ENCODE peak calls at places on chromosome 7, in five cellular contexts. F, U, D, A and W are unnamed samples. For H3K9me3, the result is how much of the 10 kb centered on the place peaks cover.

GRCh38 chr7:22561895-22562593 is 62.1 kb upstream of the STEAP1B start:
- DNase-seq in U (no peak), F (no peak), D (no peak), A (peak), W (no peak)

GRCh38 chr7:791481-791880 is 40.8 kb upstream of the SUN1 start:
- DNase-seq in U (no peak), F (no peak), D (no peak), A (no peak), W (no peak)

GRCh38 chr7:22802426-22802825 is 20.2 kb downstream of the TOMM7 start:
- DNase-seq in D (no peak), F (no peak), U (no peak), A (no peak), W (no peak)

GRCh38 chr7:92797693-92798092 is 38.7 kb downstream of the CDK6 start:
- DNase-seq in D (no peak), A (no peak), U (no peak), F (no peak), W (no peak)

GRCh38 chr7:74292757-74293576 is 3.8 kb downstream of the CLIP2 start:
- DNase-seq in U (no peak), D (no peak), F (no peak), A (no peak), W (no peak)

GRCh38 chr7:76358053-76358477 is 726 bp downstream of the YWHAG start:
- DNase-seq in A (peak), U (peak), D (peak), F (peak), W (peak)

GRCh38 chr7:120856621-120857352 is 1.2 kb downstream of the TSPAN12 start:
- DNase-seq in D (no peak), A (peak), F (peak), U (peak), W (no peak)

GRCh38 chr7:69762821-69763352 is 164.6 kb downstream of the AUTS2 start:
- DNase-seq in U (no peak), A (no peak), D (no peak), F (no peak), W (no peak)

GRCh38 chr7:85529831-85530230 is 343.0 kb upstream of the SEMA3D start:
- DNase-seq in F (no peak), A (no peak), D (no peak), U (no peak), W (no peak)

GRCh38 chr7:119256446-119257131 is 1016.4 kb upstream of the KCND2 start:
- DNase-seq in F (no peak), D (no peak), U (no peak), A (no peak), W (no peak)

GRCh38 chr7:1694551-1694950 is 24.5 kb downstream of the ELFN1 start:
- DNase-seq in A (no peak), D (no peak), F (peak), U (peak), W (no peak)

GRCh38 chr7:7898155-7898554 is 70.4 kb upstream of the GLCCI1 start:
- DNase-seq in A (no peak), U (no peak), D (no peak), F (no peak), W (no peak)

GRCh38 chr7:81402227-81402626 is 367.6 kb downstream of the HGF start:
- DNase-seq in D (no peak), F (no peak), U (no peak), A (no peak), W (no peak)

GRCh38 chr7:75623390-75624133 is 115.2 kb downstream of the HIP1 start:
- DNase-seq in F (no peak), A (peak), U (no peak), D (no peak), W (no peak)

GRCh38 chr7:51053194-51053925 is 263.2 kb downstream of the COBL start:
- DNase-seq in A (no peak), U (no peak), D (no peak), F (no peak), W (no peak)

GRCh38 chr7:7920481-7920880 is 48.1 kb upstream of the GLCCI1 start:
- DNase-seq in U (no peak), A (no peak), D (no peak), F (no peak), W (no peak)

GRCh38 chr7:23106491-23106800 is 861 bp downstream of the KLHL7 start:
- DNase-seq in F (no peak), A (no peak), D (peak), U (no peak), W (no peak)

GRCh38 chr7:1979591-1980560 is 252.9 kb downstream of the MAD1L1 start:
- DNase-seq in A (no peak), U (peak), D (no peak), F (peak), W (no peak)

GRCh38 chr7:142587578-142588191 is 161.6 kb upstream of the PRSS1 start:
- DNase-seq in D (no peak), U (no peak), F (no peak), A (no peak), W (no peak)

GRCh38 chr7:102287465-102288146 is 938 bp downstream of the SH2B2 start:
- DNase-seq in D (no peak), A (no peak), F (peak), U (peak), W (no peak)

GRCh38 chr7:133984023-133984422 is 143.1 kb upstream of the LRGUK start:
- DNase-seq in U (no peak), F (no peak), A (no peak), D (no peak), W (no peak)

GRCh38 chr7:38448076-38448475 is 174.6 kb upstream of the TARP start:
- DNase-seq in U (no peak), D (no peak), A (no peak), F (no peak), W (no peak)

GRCh38 chr7:34135924-34136323 is 230.6 kb downstream of the BMPER start:
- DNase-seq in F (no peak), U (peak), A (no peak), D (no peak), W (no peak)

GRCh38 chr7:74153736-74154135 is 20.4 kb upstream of the EIF4H start:
- DNase-seq in A (no peak), U (no peak), D (no peak), F (no peak), W (no peak)

GRCh38 chr7:2461268-2462026 is 14.8 kb downstream of the GRIFIN start:
- DNase-seq in A (no peak), D (no peak), F (no peak), U (no peak), W (no peak)

GRCh38 chr7:151427705-151428392 is 12.1 kb downstream of the CRYGN start:
- DNase-seq in U (no peak), A (no peak), F (no peak), D (no peak), W (no peak)

GRCh38 chr7:107949443-107949935 is 53.5 kb downstream of the LAMB1 start:
- DNase-seq in D (no peak), A (no peak), U (no peak), F (no peak), W (no peak)

GRCh38 chr7:139588632-139589031 is 65.1 kb downstream of the CLEC2L start:
- DNase-seq in D (no peak), A (no peak), F (peak), U (no peak), W (no peak)

GRCh38 chr7:41438919-41439882 is 263.7 kb downstream of the INHBA start:
- DNase-seq in A (no peak), F (no peak), D (no peak), U (no peak), W (no peak)

GRCh38 chr7:121195859-121196588 is 132.8 kb upstream of the WNT16 start:
- DNase-seq in A (no peak), F (no peak), D (no peak), U (no peak), W (no peak)

GRCh38 chr7:151769189-151769821 is 107.6 kb downstream of the PRKAG2 start:
- DNase-seq in U (peak), D (no peak), A (no peak), F (peak), W (no peak)

GRCh38 chr7:149071641-149072437 is 18.7 kb downstream of the ZNF786 start:
- DNase-seq in D (no peak), A (peak), U (peak), F (peak), W (peak)

GRCh38 chr7:2719007-2719406 is 31.0 kb downstream of the AMZ1 start:
- DNase-seq in D (no peak), A (no peak), F (peak), U (no peak), W (peak)

GRCh38 chr7:29500719-29501118 is 62.9 kb upstream of the PRR15 start:
- DNase-seq in A (no peak), D (no peak), F (no peak), U (no peak), W (no peak)

GRCh38 chr7:109963741-109964140 is 1127.2 kb upstream of the LRRN3 start:
- DNase-seq in A (no peak), U (no peak), D (no peak), F (no peak), W (no peak)

GRCh38 chr7:43392638-43393037 is 190.3 kb upstream of the STK17A start:
- DNase-seq in D (no peak), U (no peak), F (no peak), A (no peak), W (no peak)

GRCh38 chr7:103445228-103446020 is 583 bp downstream of the SLC26A5 start:
- DNase-seq in A (no peak), U (no peak), D (no peak), F (no peak), W (no peak)

GRCh38 chr7:139560678-139561077 is 37.2 kb downstream of the CLEC2L start:
- DNase-seq in U (no peak), F (peak), A (no peak), D (no peak), W (no peak)

DNA sequence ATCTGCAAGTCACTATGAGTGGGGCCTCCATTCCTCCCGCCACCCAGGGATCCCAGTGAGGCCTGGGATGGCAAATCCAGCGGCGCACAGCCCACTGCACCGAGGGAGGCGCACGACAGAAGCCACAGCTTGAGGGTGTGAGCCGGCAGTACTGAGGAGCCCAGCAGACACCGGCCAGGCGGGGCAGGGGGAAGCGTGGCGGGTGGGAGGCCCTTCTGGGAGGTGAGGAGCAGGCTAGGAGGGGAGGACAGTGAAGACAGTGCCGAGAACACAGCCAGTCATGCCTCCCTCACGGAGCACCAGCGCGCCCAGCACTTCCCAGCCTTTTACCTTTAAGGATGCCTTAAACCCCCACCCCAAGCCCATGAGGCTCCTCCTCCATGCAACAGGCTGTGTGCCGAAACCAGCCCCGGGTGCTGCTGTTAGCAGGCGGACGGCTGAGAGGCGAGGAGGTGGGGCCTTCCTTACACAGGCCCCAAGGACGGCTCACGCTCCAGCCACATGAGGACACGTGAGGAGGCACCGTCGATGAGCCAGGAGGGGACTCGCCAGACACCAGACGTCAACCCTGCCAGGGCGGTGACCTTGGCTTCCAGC is 258.5 kb downstream of the PTPRN2 start:
- DNase-seq in A (no peak), F (peak), D (no peak), U (no peak), W (no peak)
- H3K9me3 ChIP-seq in A (under half), F (under half), D (under half), U (under half), W (under half)

DNA sequence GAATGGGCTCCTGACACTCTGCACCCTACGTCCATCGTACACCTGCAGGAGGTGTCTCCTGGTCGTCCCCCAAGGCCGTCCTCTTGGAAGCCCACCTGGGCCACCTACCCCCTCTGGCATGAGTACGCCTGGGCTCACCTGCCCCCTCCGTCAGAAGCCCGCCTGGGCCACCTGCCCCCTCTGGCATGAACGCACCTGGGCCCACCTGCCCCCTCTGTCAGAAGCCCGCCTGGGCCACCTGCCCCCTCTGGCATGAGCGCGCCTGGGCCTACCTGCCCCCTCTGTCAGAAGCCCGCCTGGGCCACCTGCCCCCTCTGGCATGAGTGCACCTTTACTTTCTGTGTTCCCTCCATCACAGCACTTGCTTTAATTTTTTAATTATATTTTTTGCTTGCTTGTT is 401.2 kb downstream of the PTPRN2 start:
- DNase-seq in F (no peak), D (no peak), A (no peak), U (no peak), W (no peak)
- H3K9me3 ChIP-seq in F (under half), D (under half), A (under half), U (under half), W (under half)

GRCh38 chr7:158003441-158004122 is 584.0 kb downstream of the PTPRN2 start:
- DNase-seq in D (no peak), U (no peak), A (no peak), F (peak), W (no peak)
- H3K9me3 ChIP-seq in D (under half), U (under half), A (under half), F (under half), W (under half)

DNA sequence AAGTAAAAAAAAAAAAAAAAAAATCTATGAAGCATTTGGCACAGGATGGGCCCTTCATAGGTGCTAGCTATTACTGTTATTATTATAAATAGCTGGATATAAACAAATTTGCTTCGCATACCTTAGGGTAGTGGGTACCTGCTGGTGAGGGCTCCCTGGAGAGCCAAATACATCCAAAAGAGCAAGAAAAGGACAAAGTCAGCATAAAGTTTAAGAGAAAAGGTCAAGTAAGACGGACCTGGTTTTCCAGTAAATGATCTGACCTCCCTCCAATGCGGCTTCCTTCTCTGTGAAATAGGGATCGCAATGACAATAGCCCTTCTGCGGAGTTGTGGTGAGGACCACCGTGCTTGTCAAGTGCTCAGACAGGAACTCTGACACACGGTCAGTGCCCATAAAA is 214.5 kb downstream of the SNX10 start:
- DNase-seq in D (no peak), A (no peak), U (no peak), F (no peak), W (no peak)
- H3K9me3 ChIP-seq in D (under half), A (under half), U (under half), F (under half), W (under half)

GRCh38 chr7:158035343-158035742 is 552.3 kb downstream of the PTPRN2 start:
- DNase-seq in U (no peak), D (no peak), A (no peak), F (no peak), W (no peak)
- H3K9me3 ChIP-seq in U (under half), D (under half), A (under half), F (under half), W (under half)

GRCh38 chr7:97017197-97018125 is 7.2 kb downstream of the DLX5 start:
- DNase-seq in F (no peak), A (no peak), U (no peak), D (no peak), W (no peak)

GRCh38 chr7:97015279-97015678 is 9.4 kb downstream of the DLX5 start:
- DNase-seq in F (no peak), D (no peak), A (no peak), U (no peak), W (no peak)

GRCh38 chr7:97015787-97016391 is 8.7 kb downstream of the DLX5 start:
- DNase-seq in D (no peak), F (no peak), A (no peak), U (no peak), W (no peak)

GRCh38 chr7:97018126-97018601 is 6.5 kb downstream of the DLX5 start:
- DNase-seq in F (no peak), A (no peak), D (no peak), U (no peak), W (no peak)

DNA sequence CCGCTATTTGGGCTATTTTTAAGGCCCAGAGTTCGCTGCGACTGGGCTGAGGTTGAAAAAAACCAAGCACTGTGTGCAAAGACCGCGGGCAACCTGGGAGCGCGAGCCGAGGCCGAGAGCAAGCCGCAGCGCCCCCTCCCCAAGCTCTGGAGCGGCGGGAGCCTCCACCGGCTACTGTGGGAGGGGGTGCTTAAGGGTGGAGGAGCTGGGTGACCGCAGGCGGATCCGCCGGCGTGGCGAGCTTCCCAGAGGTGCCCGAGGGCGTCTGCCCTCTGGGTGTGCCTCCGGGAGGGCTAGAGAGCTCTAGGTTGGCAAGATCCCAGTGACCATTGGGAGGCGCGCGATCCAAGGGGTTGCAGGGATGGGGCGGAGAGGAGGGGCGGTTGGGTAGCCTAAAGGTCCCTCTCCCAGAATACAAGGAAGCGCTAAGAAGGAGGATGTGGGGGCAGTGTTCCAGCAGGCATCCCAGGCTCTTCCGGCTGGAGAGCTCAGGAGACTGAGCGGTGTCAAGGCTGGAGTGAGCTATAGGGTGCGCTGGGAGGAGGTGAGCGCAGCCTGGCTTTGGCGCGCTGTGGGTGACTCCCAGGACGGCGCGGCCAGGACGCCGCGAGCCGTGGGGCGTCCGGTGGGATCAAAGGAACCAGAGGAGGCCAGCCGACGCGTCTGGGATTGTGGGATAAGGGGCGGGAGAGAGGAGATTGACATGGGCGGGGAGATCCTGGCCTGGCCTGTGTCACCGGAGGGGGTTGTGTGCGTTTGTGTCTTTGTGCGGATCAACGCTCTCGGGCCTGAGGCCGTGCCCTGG is 8.0 kb downstream of the DLX5 start:
- DNase-seq in F (no peak), A (no peak), D (no peak), U (no peak), W (no peak)
- H3K9me3 ChIP-seq in F (under half), A (under half), D (under half), U (under half), W (under half)

GRCh38 chr7:56206420-56206819 is 90.2 kb upstream of the NUPR2 start:
- DNase-seq in A (no peak), U (no peak), F (no peak), D (no peak), W (no peak)
- H3K9me3 ChIP-seq in A (under half), U (under half), F (under half), D (under half), W (under half)

DNA sequence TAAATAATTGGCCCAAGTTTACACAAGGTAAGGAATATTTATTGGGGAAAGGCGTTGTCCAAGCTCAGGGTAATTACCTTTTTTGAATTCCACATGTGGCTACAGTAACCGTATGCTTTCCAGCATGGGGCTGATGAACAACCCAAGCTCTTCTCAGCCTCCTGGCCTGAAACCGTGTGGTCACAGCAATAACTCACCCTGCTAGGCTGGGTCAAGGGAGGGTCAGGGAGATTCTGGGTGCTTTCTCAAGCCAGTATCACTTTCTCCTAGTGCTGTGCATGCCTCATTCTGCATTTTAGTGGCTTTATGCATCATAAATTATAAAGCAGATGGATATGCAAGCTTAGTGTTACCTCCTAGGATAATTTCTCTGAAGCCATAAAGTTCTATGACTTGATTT is 273.9 kb downstream of the PAXIP1 start:
- DNase-seq in A (no peak), U (no peak), F (no peak), D (no peak), W (no peak)
- H3K9me3 ChIP-seq in A (under half), U (under half), F (under half), D (under half), W (under half)

GRCh38 chr7:27107901-27108381 is 5.5 kb upstream of the HOXA2 start:
- DNase-seq in D (no peak), U (no peak), A (no peak), F (no peak), W (no peak)
- H3K9me3 ChIP-seq in D (under half), U (under half), A (under half), F (under half), W (under half)